ENCODE peak calls at places on chromosomes 1 and 21, in ten cellular contexts. O is thoracic aorta, B is IMR-90, U is heart right ventricle, I is psoas muscle, V is neural progenitor cell, L is fibroblast of lung, M is PC-3, Z is left lung, Y is colonic mucosa. N is an unnamed sample.

GRCh38 chr1:89942825-89943658 is 51.9 kb upstream of the ZNF326 start:
- DNase-seq in O (no peak), B (peak), U (no peak), I (no peak), V (no peak), L (peak), M (peak), Z (no peak), Y (no peak), N (no peak)

GRCh38 chr1:154729598-154729997 is 121.6 kb upstream of the ADAR start:
- DNase-seq in O (no peak), B (no peak), U (no peak), I (no peak), V (no peak), L (no peak), M (no peak), Z (no peak), Y (no peak), N (no peak)

GRCh38 chr1:12741946-12742345 is 4.1 kb upstream of the CFAP107 start:
- DNase-seq in O (no peak), B (no peak), U (no peak), I (no peak), V (no peak), L (no peak), M (no peak), Z (no peak), Y (no peak), N (no peak)

GRCh38 chr1:192544983-192545393 is 30.6 kb upstream of the RGS1 start:
- DNase-seq in O (no peak), B (peak), U (no peak), I (no peak), V (no peak), L (peak), M (peak), Z (no peak), Y (no peak), N (no peak)

GRCh38 chr1:221611930-221612777 is 129.7 kb downstream of the DUSP10 start:
- DNase-seq in O (no peak), B (peak), U (peak), I (peak), V (no peak), L (peak), M (peak), Z (peak), Y (peak), N (peak)

GRCh38 chr1:66464802-66465201 is 69.2 kb upstream of the SGIP1 start:
- DNase-seq in O (no peak), B (peak), U (no peak), I (no peak), V (no peak), L (peak), M (peak), Z (no peak), Y (no peak), N (peak)

GRCh38 chr1:78570539-78570938 is 49.7 kb upstream of the IFI44L start:
- DNase-seq in O (no peak), B (no peak), U (no peak), I (no peak), V (no peak), L (no peak), M (no peak), Z (no peak), Y (no peak), N (no peak)

GRCh38 chr1:47577310-47578025 is 139.6 kb downstream of the FOXD2 start:
- DNase-seq in O (no peak), B (no peak), U (no peak), I (no peak), V (no peak), L (no peak), M (no peak), Z (no peak), Y (no peak), N (no peak)

GRCh38 chr1:39635205-39635870 is 4.1 kb downstream of the HEYL start:
- DNase-seq in O (no peak), B (no peak), U (peak), I (peak), V (no peak), L (no peak), M (no peak), Z (no peak), Y (no peak), N (no peak)
- H3K27ac ChIP-seq in O (peak), B (no peak), U (peak), I (peak), V (no peak), L (no peak), M (no peak), Z (peak), Y (no peak), N (no peak)

DNA sequence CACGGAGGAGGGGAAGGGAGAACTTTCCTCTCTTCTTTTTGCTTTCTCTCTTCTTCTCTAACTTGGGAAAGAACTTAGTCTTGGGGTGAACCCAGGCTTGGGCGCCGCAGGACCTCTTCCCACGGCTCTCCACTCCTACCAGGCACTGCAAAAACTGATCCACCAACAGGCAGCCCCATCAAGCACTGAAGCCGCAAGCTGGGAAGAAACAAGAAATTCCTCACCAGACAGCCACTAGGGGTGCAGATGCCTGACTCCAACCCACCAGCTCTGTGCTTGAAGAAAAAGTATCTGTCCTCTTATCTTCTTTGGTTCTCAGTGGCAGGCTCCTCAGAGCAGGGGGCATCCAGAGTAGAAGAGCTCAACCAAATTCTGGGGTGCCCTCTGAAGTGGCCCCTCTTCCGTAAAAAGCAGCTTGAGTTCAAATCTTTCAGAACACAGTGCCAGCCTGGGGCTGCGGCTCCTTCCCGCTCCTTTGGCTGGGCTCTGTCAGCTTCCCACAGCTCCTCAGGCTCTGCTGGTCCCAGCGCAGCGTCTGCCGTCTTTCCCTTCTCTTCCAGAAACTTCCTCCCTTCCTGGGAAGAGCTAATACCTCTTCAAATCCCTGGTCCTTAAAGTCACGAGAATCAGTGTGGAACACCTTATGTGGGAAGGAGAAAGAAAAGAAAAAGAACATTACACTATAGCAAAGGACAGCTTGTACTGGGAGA is 2.4 kb downstream of the SLC41A1 start:
- DNase-seq in O (no peak), B (no peak), U (no peak), I (no peak), V (peak), L (no peak), M (peak), Z (no peak), Y (no peak), N (no peak)
- H3K4me3 ChIP-seq in O (peak), B (no peak), U (peak), I (peak), V (no peak), L (no peak), M (no peak), Z (no peak), Y (no peak), N (no peak)

GRCh38 chr1:86636898-86637297 is 67.5 kb upstream of the SH3GLB1 start:
- DNase-seq in O (no peak), B (no peak), U (no peak), I (no peak), V (no peak), L (no peak), M (no peak), Z (no peak), Y (no peak), N (no peak)
- TF ChIP-seq CTCF in O (no peak), B (no peak), U (no peak), I (no peak), V (no peak), L (no peak), M (no peak), Z (no peak), Y (no peak), N (no peak)

DNA sequence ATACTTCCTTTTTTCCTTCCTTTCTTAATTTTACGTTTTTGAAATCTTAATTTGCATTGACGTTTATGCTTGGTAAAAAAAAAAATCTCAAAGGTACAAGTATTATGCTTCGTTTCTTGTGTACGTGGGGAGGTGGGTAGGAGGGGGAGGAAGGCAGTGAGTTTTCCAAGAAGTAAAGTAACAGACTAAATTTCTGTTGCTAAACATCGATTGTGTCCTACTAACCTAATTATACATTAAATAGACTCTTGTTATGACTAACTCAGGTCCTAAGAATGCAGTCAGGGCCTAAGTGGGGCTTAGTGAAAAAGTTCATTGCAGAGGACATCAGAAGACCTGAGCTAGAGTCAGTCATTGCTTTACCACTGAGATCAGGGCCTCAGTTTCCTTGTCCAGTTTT is 17.5 kb downstream of the NEK7 start:
- DNase-seq in O (no peak), B (peak), U (no peak), I (no peak), V (no peak), L (no peak), M (no peak), Z (no peak), Y (no peak), N (no peak)
- H3K27ac ChIP-seq in O (no peak), B (no peak), U (peak), I (no peak), V (no peak), L (peak), M (no peak), Z (no peak), Y (no peak), N (no peak)

GRCh38 chr1:61452354-61452990 is 272.5 kb downstream of the TM2D1 start:
- DNase-seq in O (no peak), B (peak), U (no peak), I (no peak), V (no peak), L (peak), M (no peak), Z (no peak), Y (no peak), N (no peak)
- H3K4me3 ChIP-seq in O (peak), B (no peak), U (no peak), I (no peak), V (no peak), L (no peak), M (no peak), Z (no peak), Y (no peak), N (no peak)

GRCh38 chr1:110433803-110434202 is 17.1 kb upstream of the PROK1 start:
- DNase-seq in O (no peak), B (peak), U (peak), I (peak), V (peak), L (peak), M (peak), Z (peak), Y (no peak), N (no peak)
- TF ChIP-seq CTCF in O (no peak), B (peak), U (no peak), I (no peak), V (no peak), L (no peak), M (peak), Z (no peak), Y (no peak), N (peak)

GRCh38 chr21:46550511-46550941 is 54.4 kb downstream of the S100B start:
- DNase-seq in O (no peak), B (no peak), U (no peak), I (no peak), V (no peak), L (no peak), M (no peak), Z (no peak), Y (no peak), N (no peak)

GRCh38 chr21:46552274-46552673 is 52.6 kb downstream of the S100B start:
- DNase-seq in O (no peak), B (no peak), U (no peak), I (no peak), V (no peak), L (no peak), M (no peak), Z (no peak), Y (no peak), N (no peak)

GRCh38 chr21:46551636-46552241 is 53.1 kb downstream of the S100B start:
- DNase-seq in O (no peak), B (no peak), U (no peak), I (peak), V (no peak), L (no peak), M (no peak), Z (peak), Y (no peak), N (no peak)

GRCh38 chr21:46546799-46547198 is 58.1 kb downstream of the S100B start:
- DNase-seq in O (no peak), B (no peak), U (no peak), I (no peak), V (no peak), L (no peak), M (no peak), Z (no peak), Y (no peak), N (no peak)

DNA sequence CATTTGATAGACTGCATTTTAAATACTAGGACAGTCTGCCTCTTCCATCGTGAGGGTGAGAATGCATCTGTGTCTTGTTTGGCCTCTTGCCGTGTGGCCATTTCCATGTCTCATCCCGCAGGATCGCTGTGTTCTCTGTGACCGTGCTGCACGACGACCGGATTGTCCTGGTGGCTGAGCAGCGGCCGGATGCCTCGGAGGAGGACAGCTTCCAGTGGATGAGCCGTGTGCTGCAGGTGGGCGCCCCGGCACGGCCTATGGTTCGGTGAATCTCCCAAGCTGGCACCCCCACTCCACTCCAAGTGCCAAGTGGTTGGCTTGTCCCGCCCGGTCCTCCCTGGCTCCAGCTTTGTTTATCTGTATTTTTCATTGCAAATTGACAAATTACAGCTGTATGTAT is 55.2 kb downstream of the S100B start:
- DNase-seq in O (no peak), B (no peak), U (no peak), I (no peak), V (no peak), L (no peak), M (no peak), Z (no peak), Y (no peak), N (no peak)
- H3K27ac ChIP-seq in O (no peak), B (no peak), U (peak), I (no peak), V (no peak), L (no peak), M (no peak), Z (no peak), Y (no peak), N (no peak)

DNA sequence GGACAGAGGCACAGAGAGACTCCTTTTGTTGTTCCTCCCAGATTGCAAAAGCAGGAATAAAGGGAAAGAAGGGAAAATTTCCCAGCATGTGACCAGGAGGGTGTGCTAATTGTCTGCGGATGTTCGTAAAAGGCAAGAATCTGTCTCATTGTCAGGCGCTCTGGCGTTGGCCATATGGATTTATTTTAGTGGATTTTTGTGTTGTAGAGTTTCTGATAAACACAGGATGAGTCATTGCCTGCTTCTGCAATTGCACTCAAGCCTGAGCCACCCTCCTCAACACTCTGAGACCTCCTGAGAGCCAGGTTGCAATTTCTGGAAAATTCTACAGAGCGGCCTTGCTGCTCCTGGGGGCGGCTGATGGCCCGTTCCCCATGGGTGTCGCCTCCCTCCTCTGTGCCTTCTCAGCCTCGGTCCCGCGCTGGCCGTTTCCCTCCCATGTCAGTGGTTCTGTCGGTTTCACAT is 227.7 kb downstream of the KAZN start:
- DNase-seq in O (no peak), B (peak), U (no peak), I (no peak), V (no peak), L (peak), M (peak), Z (peak), Y (peak), N (peak)
- H3K4me3 ChIP-seq in O (no peak), B (no peak), U (no peak), I (no peak), V (no peak), L (no peak), M (no peak), Z (no peak), Y (no peak), N (no peak)

GRCh38 chr1:245288796-245289195 is 134.0 kb downstream of the KIF26B start:
- DNase-seq in O (no peak), B (peak), U (no peak), I (no peak), V (no peak), L (no peak), M (peak), Z (no peak), Y (no peak), N (no peak)

GRCh38 chr1:245283001-245283400 is 128.2 kb downstream of the KIF26B start:
- DNase-seq in O (no peak), B (no peak), U (no peak), I (no peak), V (no peak), L (no peak), M (no peak), Z (no peak), Y (no peak), N (no peak)

GRCh38 chr1:245290836-245291235 is 136.1 kb downstream of the KIF26B start:
- DNase-seq in O (no peak), B (no peak), U (no peak), I (no peak), V (no peak), L (peak), M (no peak), Z (peak), Y (no peak), N (no peak)

GRCh38 chr1:245279346-245279745 is 124.6 kb downstream of the KIF26B start:
- DNase-seq in O (no peak), B (no peak), U (no peak), I (no peak), V (no peak), L (no peak), M (no peak), Z (no peak), Y (no peak), N (no peak)

DNA sequence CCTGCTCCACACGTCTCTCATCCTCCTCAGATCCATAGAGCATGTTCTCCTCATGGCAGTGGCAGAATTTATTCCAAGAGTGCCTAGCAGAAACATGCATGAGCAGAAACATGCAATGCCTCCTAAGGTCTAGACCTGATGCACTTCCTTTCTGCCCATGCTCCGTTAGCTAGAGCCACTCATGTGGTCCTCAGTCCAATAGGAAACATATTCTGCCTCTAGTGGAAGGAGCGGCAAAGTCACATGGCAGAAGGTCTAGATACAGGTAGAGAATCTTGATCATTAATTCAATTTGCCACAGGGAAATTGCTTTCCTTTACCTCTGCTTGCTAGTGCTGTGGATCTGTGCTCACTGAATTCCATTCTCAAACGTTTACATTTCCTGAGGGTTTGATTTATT is 130.4 kb downstream of the KIF26B start:
- DNase-seq in O (no peak), B (no peak), U (no peak), I (no peak), V (no peak), L (no peak), M (peak), Z (no peak), Y (no peak), N (no peak)
- TF ChIP-seq CTCF in O (no peak), B (no peak), U (no peak), I (no peak), V (no peak), L (no peak), M (peak), Z (no peak), Y (no peak), N (no peak)

GRCh38 chr1:240687820-240688219 is 75.9 kb upstream of the GREM2 start:
- DNase-seq in O (no peak), B (no peak), U (no peak), I (no peak), V (no peak), L (no peak), M (peak), Z (no peak), Y (no peak), N (no peak)
- H3K27ac ChIP-seq in O (no peak), B (no peak), U (no peak), I (no peak), V (no peak), L (no peak), M (no peak), Z (no peak), Y (no peak), N (no peak)